ENCODE peak calls at places on chromosomes 1 and 21, in eight cellular contexts. P is BJ; O is RWPE1; K is endothelial cell; A is activated gamma-delta T cell treated with anti-CD3 and anti-CD28 coated beads, Interleukin-2, amount 50 U/mL, for 16 hours; V is choroid plexus epithelial cell; M is RPMI8226; J is pancreas. Q is an unnamed sample.

GRCh38 chr1:219304227-219305226 is 130.8 kb downstream of the LYPLAL1 start:
- DNase-seq in P (no peak), O (peak), K (no peak), A (no peak), V (no peak), M (no peak), J (no peak), Q (peak)

GRCh38 chr1:12503709-12504108 is 114.3 kb downstream of the DHRS3 start:
- DNase-seq in P (no peak), O (no peak), K (no peak), A (no peak), V (no peak), M (no peak), J (no peak), Q (no peak)

GRCh38 chr1:7341145-7341900 is 429.8 kb upstream of the VAMP3 start:
- DNase-seq in P (no peak), O (no peak), K (no peak), A (no peak), V (peak), M (no peak), J (no peak), Q (peak)

GRCh38 chr21:24727803-24728425 is 879.4 kb downstream of the MRPL39 start:
- DNase-seq in P (no peak), O (no peak), K (no peak), A (no peak), V (no peak), M (no peak), J (no peak), Q (no peak)

GRCh38 chr1:226201029-226201593 is 14.6 kb upstream of the ACBD3 start:
- DNase-seq in P (no peak), O (no peak), K (peak), A (no peak), V (peak), M (peak), J (no peak), Q (no peak)

GRCh38 chr1:37932759-37933158 is 14.1 kb downstream of the INPP5B start:
- DNase-seq in P (no peak), O (peak), K (no peak), A (no peak), V (peak), M (no peak), J (no peak), Q (peak)

GRCh38 chr1:72892461-72892860 is 610.1 kb upstream of the NEGR1 start:
- DNase-seq in P (no peak), O (peak), K (no peak), A (no peak), V (peak), M (no peak), J (no peak), Q (peak)

GRCh38 chr1:162633327-162633762 is 1.1 kb downstream of the DDR2 start:
- DNase-seq in P (no peak), O (no peak), K (no peak), A (no peak), V (peak), M (no peak), J (no peak), Q (peak)

GRCh38 chr1:110098222-110099026 is 13.8 kb upstream of the UBL4B start:
- DNase-seq in P (no peak), O (no peak), K (no peak), A (no peak), V (no peak), M (no peak), J (no peak), Q (no peak)

GRCh38 chr1:35838693-35839245 is 31.0 kb downstream of the AGO4 start:
- DNase-seq in P (no peak), O (no peak), K (no peak), A (no peak), V (peak), M (no peak), J (no peak), Q (no peak)

GRCh38 chr21:45887121-45887611 is 94.4 kb upstream of the COL6A1 start:
- DNase-seq in P (no peak), O (no peak), K (no peak), A (no peak), V (no peak), M (no peak), J (peak), Q (peak)

GRCh38 chr1:32400876-32401631 is 6.8 kb upstream of the BSDC1 start:
- DNase-seq in P (peak), O (peak), K (peak), A (peak), V (peak), M (peak), J (peak), Q (peak)

GRCh38 chr1:226624526-226624925 is 76.0 kb downstream of the STUM start:
- DNase-seq in P (peak), O (peak), K (no peak), A (no peak), V (no peak), M (no peak), J (no peak), Q (no peak)

GRCh38 chr1:183711691-183712401 is 58.7 kb upstream of the APOBEC4 start:
- DNase-seq in P (peak), O (no peak), K (no peak), A (no peak), V (peak), M (no peak), J (no peak), Q (peak)

GRCh38 chr1:225480825-225481434 is 53.1 kb upstream of the LBR start:
- DNase-seq in P (no peak), O (peak), K (peak), A (no peak), V (peak), M (peak), J (peak), Q (no peak)

GRCh38 chr1:26858160-26858559 is 4.8 kb upstream of the SFN start:
- DNase-seq in P (no peak), O (no peak), K (no peak), A (no peak), V (no peak), M (no peak), J (no peak), Q (no peak)

GRCh38 chr1:93584238-93585003 is 97.2 kb downstream of the BCAR3 start:
- DNase-seq in P (no peak), O (no peak), K (no peak), A (no peak), V (no peak), M (no peak), J (no peak), Q (no peak)

GRCh38 chr1:41427943-41428735 is 56.3 kb downstream of the EDN2 start:
- DNase-seq in P (no peak), O (no peak), K (no peak), A (no peak), V (no peak), M (no peak), J (no peak), Q (no peak)

GRCh38 chr21:38330671-38331070 is 73.9 kb downstream of the KCNJ15 start:
- DNase-seq in P (no peak), O (no peak), K (no peak), A (no peak), V (no peak), M (no peak), J (no peak), Q (no peak)

GRCh38 chr1:157880621-157881020 is 39.0 kb upstream of the CD5L start:
- DNase-seq in P (no peak), O (no peak), K (no peak), A (no peak), V (no peak), M (no peak), J (no peak), Q (no peak)

GRCh38 chr1:8247821-8248436 is 70.0 kb upstream of the SLC45A1 start:
- DNase-seq in P (no peak), O (no peak), K (no peak), A (no peak), V (no peak), M (no peak), J (no peak), Q (no peak)

GRCh38 chr1:225851810-225852209 is 30.4 kb downstream of the TMEM63A start:
- DNase-seq in P (no peak), O (no peak), K (no peak), A (no peak), V (no peak), M (peak), J (no peak), Q (no peak)

GRCh38 chr1:197391303-197392226 is 123.5 kb downstream of the CRB1 start:
- DNase-seq in P (no peak), O (no peak), K (no peak), A (no peak), V (peak), M (peak), J (no peak), Q (no peak)